ENCODE peak calls at places on chromosomes 16 and 17, in seven cellular contexts. K, L, E, A, P, R and T are unnamed samples.

GRCh38 chr16:56382901-56383355 is 42.4 kb downstream of the AMFR start:
- DNase-seq in E (no peak), R (no peak), A (no peak), P (peak), L (no peak), K (no peak), T (no peak)

GRCh38 chr16:64459821-64460220 is 662.0 kb downstream of the CDH11 start:
- DNase-seq in K (peak), P (no peak), R (no peak), E (no peak), A (no peak), L (no peak), T (no peak)

GRCh38 chr16:58551496-58551895 is 36.2 kb downstream of the SETD6 start:
- DNase-seq in P (no peak), K (peak), E (no peak), A (no peak), R (no peak), L (no peak), T (no peak)

GRCh38 chr17:80822021-80822699 is 169.5 kb upstream of the CHMP6 start:
- DNase-seq in K (no peak), L (no peak), P (no peak), R (no peak), E (no peak), A (peak), T (no peak)

GRCh38 chr17:7313890-7314718 is 1.1 kb downstream of the GPS2 start:
- DNase-seq in L (no peak), A (no peak), K (no peak), R (no peak), E (no peak), P (peak), T (no peak)

GRCh38 chr17:45200701-45201100 is 21.0 kb upstream of the FMNL1 start:
- DNase-seq in R (no peak), E (no peak), A (peak), L (peak), K (peak), P (no peak), T (no peak)

GRCh38 chr17:62688398-62689140 is 61.1 kb downstream of the MRC2 start:
- DNase-seq in K (no peak), E (no peak), P (no peak), A (no peak), L (no peak), R (no peak), T (no peak)

GRCh38 chr17:8479431-8479947 is 43.8 kb downstream of the NDEL1 start:
- DNase-seq in E (no peak), R (no peak), P (no peak), L (peak), K (peak), A (peak), T (no peak)

GRCh38 chr17:78128616-78129384 is at the start of gene TMC6:
- DNase-seq in L (peak), P (peak), E (peak), A (peak), K (peak), R (peak), T (no peak)

GRCh38 chr16:85162478-85163277 is 50.4 kb upstream of the CIBAR2 start:
- DNase-seq in L (no peak), P (no peak), R (no peak), E (peak), A (peak), K (peak), T (no peak)

GRCh38 chr16:72991211-72991610 is 56.7 kb downstream of the ZFHX3 start:
- DNase-seq in L (no peak), R (no peak), E (no peak), A (peak), P (no peak), K (no peak), T (no peak)

GRCh38 chr16:19771040-19771439 is 53.0 kb downstream of the IQCK start:
- DNase-seq in L (peak), K (no peak), A (no peak), R (no peak), P (no peak), E (no peak), T (no peak)

GRCh38 chr17:27541326-27542023 is 85.2 kb downstream of the KSR1 start:
- DNase-seq in E (no peak), A (no peak), L (no peak), K (no peak), R (no peak), P (no peak), T (no peak)

GRCh38 chr17:41617136-41617535 is 4.6 kb upstream of the KRT16 start:
- DNase-seq in A (no peak), P (no peak), K (no peak), E (no peak), L (no peak), R (no peak), T (no peak)

GRCh38 chr17:74928786-74929185 is 4.7 kb downstream of the OTOP2 start:
- DNase-seq in K (no peak), E (no peak), P (no peak), L (no peak), R (no peak), A (no peak), T (no peak)
- H3K4me3 ChIP-seq in K (no peak), E (no peak), P (no peak), L (no peak), R (no peak), A (no peak), T (no peak)

DNA sequence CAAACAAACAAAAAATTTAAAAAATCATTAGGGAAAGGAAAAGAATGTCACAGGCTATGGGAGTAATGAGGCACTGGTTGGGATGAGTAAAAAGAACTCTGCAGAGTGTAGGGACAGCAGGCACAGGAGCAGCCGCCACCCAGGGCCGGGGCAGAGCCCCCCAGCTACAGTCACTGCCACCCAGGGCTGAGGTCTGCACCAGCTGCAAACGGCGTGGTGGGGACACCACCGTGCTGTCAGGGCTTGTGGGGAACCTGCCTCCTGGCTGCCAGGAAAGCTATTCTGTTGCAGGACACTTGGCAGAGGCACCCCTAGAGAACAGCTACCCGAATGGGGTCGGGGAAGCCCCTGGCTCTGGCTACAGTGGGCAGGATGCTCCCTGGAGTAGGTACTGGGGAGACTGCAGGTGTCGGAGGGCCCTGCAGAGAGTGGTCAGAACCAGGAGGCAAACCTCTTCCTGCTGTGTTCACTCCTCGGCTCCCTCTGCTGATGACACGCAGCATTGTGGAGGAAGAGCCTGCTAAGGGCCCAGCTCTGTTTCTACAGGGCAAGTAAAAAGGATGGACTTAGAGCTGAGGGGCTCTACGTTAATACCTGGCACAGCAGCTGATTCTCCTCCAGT is 32.3 kb upstream of the CAPN15 start:
- DNase-seq in P (no peak), A (no peak), K (no peak), R (peak), E (no peak), L (peak), T (no peak)
- TF ChIP-seq CTCF in P (peak), A (no peak), K (no peak), R (peak), E (peak), L (peak), T (peak)

DNA sequence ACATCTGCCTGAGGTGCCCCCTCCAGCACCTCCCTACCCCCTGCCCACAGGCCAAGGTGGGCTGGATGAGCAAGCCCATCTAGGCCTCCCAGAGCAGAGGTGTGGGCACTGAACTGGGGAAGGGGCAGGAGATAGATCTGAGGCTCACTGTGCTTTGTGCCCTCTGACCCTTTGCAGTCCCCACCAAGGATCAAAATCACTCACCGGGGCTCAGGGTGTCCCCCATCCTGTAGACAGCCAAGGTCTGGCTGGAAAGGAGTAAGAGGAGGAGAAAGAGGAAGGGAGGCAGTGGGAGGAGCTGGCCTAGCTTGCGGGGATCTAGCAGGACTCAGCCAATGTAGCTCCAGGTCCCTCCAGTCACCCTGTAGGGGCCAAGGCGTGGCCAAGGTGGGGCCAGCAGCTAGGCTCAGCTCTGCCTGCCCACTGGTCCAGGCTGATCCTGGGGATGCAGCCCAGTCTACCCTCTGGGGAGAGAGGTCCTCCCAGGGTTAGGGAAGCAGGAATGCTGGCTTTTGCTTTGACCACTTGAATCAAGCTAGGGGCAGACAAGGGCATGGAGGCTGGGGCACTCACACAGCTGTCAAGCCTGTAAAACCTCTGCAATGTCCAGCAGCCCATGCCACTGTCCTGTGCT is 1.8 kb downstream of the SLC12A4 start:
- DNase-seq in K (peak), R (no peak), L (peak), P (no peak), A (no peak), E (no peak), T (no peak)
- H3K4me3 ChIP-seq in K (peak), R (no peak), L (peak), P (peak), A (no peak), E (peak), T (peak)

GRCh38 chr17:19867094-19867653 is 562 bp downstream of the ULK2 start:
- DNase-seq in A (peak), R (peak), L (peak), E (peak), K (peak), P (no peak), T (no peak)
- TF ChIP-seq CTCF in A (no peak), R (no peak), L (peak), E (no peak), K (peak), P (no peak), T (peak)

GRCh38 chr16:74601131-74601871 is 5.6 kb downstream of the GLG1 start:
- DNase-seq in P (no peak), K (no peak), L (no peak), R (no peak), E (peak), A (no peak), T (no peak)

GRCh38 chr16:74605746-74606520 is 981 bp downstream of the GLG1 start:
- DNase-seq in R (no peak), P (no peak), L (no peak), K (no peak), A (no peak), E (no peak), T (no peak)

GRCh38 chr16:74605332-74605731 is 1.6 kb downstream of the GLG1 start:
- DNase-seq in L (no peak), P (no peak), K (no peak), A (no peak), E (no peak), R (no peak), T (no peak)

GRCh38 chr16:74606521-74607309 is at the start of gene GLG1:
- DNase-seq in L (peak), R (peak), K (peak), A (peak), P (peak), E (peak), T (peak)

DNA sequence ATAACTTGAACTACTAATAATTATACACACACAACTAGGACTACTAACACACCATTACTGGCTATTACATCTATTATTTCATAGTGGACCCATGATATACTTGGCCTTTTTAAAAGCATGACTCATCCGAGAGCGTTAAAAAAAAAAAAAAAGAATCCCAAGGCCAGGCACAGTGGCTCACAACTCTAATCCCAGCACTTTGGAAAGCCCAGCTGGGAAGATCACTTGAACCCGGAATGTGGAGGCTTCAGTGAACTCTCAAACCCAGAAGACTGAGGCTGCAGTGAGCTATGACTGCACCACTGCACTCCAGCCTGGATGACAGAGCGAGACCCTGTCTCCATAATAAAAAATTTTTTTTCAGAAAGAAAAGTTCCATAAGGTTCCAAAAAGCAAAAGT is 3.1 kb downstream of the GLG1 start:
- DNase-seq in L (no peak), K (no peak), A (no peak), P (no peak), E (no peak), R (no peak), T (no peak)
- H3K4me3 ChIP-seq in L (peak), K (no peak), A (no peak), P (no peak), E (no peak), R (no peak), T (no peak)

DNA sequence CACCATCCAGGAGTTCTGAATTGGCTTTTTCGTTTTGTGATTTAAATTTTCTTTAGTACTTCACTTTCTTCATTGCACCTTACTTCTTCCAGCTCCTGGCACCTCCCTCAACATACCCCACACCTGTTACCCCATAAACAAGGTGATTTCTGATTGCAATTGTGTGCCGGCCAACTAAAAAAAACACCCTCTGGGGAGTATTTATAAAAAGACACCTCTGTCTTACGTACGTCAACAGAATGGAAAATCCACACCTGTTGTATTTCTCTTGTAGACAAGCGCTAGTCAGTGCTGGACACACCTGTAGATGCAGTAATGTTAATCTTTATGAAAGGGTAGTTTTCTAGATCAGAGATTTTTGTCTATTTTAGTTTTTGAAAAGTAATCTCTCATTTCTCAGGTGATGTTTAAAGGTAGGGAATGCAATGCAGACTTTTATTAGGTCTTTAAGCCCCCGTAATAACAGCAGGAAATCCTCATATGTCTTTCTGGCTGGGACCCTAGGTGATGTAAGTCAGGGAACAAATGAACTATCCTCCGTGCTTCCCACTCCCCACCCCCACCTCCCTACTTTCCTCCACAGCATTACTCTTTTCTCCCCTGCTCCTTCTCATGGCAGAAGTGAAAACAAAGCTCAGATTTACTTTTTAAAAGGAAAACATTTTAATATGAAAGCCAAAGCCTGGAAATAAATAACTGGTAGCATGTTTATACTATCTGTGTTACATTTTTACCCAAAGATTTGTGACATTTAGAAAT is 4.2 kb downstream of the MSI2 start:
- DNase-seq in L (peak), A (no peak), R (peak), K (no peak), E (no peak), P (no peak), T (no peak)
- TF ChIP-seq CTCF in L (no peak), A (no peak), R (no peak), K (no peak), E (no peak), P (no peak), T (no peak)

GRCh38 chr17:13601317-13601775 is 383 bp downstream of the HS3ST3A1 start:
- DNase-seq in P (no peak), R (no peak), K (peak), E (no peak), A (no peak), L (no peak), T (no peak)

GRCh38 chr17:13598353-13599167 is 3.2 kb downstream of the HS3ST3A1 start:
- DNase-seq in P (no peak), K (no peak), L (no peak), A (no peak), E (no peak), R (no peak), T (no peak)

GRCh38 chr17:13599168-13599577 is 2.6 kb downstream of the HS3ST3A1 start:
- DNase-seq in L (no peak), P (no peak), R (no peak), A (no peak), K (no peak), E (no peak), T (no peak)

GRCh38 chr17:13600475-13601316 is 1.0 kb downstream of the HS3ST3A1 start:
- DNase-seq in R (peak), E (no peak), A (no peak), K (peak), P (no peak), L (peak), T (no peak)

GRCh38 chr17:13599808-13600398 is 1.8 kb downstream of the HS3ST3A1 start:
- DNase-seq in R (no peak), E (no peak), L (no peak), A (no peak), K (no peak), P (no peak), T (no peak)
- H3K4me3 ChIP-seq in R (peak), E (peak), L (peak), A (no peak), K (peak), P (no peak), T (peak)

GRCh38 chr17:10314332-10314731 is 58.5 kb downstream of the MYH13 start:
- DNase-seq in K (no peak), P (no peak), E (no peak), R (no peak), A (peak), L (no peak), T (no peak)

GRCh38 chr17:10318540-10318939 is 54.3 kb downstream of the MYH13 start:
- DNase-seq in E (no peak), R (no peak), L (no peak), K (no peak), A (no peak), P (no peak), T (no peak)

GRCh38 chr17:10313037-10313672 is 59.7 kb downstream of the MYH13 start:
- DNase-seq in A (peak), K (no peak), E (no peak), R (peak), P (no peak), L (peak), T (no peak)

DNA sequence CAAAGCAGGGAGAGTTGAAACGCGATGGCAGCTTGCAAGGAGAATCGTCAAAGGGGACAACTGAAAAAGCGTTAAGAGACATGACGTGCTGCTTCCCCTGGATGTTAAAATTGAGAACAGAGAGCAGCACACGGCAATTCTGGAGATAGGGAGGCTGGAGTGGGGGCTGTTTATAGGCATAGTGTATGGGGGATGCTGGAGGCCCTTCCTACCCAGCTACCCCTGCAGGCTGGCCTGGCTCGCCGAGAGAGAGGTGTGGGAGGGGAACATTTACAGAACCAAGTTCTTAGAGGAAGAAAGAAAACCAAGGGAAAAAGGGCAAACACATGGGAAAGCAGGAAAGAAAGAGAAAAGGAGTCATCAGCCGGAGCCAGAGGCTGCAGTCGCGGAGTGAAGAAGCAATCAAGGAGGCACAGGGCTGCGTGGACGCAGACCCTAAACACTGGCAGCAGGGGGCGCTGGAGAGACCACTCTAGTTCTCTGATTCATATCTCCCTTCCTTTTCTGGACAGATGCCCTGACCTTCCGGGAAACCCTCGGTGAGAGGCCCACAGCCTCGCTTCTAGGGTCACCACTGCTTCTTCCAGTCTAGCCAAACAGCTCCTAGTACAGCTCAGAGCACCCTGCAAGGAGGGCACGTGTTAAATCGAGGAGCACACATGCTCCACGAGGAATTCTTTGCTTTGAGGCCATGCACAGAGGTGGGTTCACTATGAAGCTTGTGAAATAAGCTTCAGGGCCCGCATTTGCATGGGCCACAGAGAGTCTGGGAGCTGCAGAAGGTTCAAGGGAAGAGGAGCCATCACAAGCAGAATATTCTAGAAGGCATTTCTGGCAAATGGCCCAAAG is 55.6 kb downstream of the MYH13 start:
- DNase-seq in P (no peak), E (peak), L (peak), R (peak), A (peak), K (peak), T (no peak)
- TF ChIP-seq CTCF in P (peak), E (peak), L (peak), R (peak), A (no peak), K (peak), T (peak)

GRCh38 chr17:82871056-82871775 is 31.4 kb upstream of the ZNF750 start:
- DNase-seq in E (no peak), A (no peak), K (no peak), L (no peak), P (no peak), R (no peak), T (no peak)

GRCh38 chr17:82870091-82870491 is 30.3 kb upstream of the ZNF750 start:
- DNase-seq in L (no peak), K (no peak), E (no peak), A (no peak), P (no peak), R (no peak), T (no peak)

GRCh38 chr17:82869536-82869935 is 29.7 kb upstream of the ZNF750 start:
- DNase-seq in R (no peak), L (no peak), K (no peak), A (no peak), P (no peak), E (no peak), T (no peak)

GRCh38 chr17:82871776-82872561 is 32.1 kb upstream of the ZNF750 start:
- DNase-seq in L (no peak), P (no peak), E (no peak), K (no peak), R (no peak), A (no peak), T (no peak)

GRCh38 chr17:82870541-82870940 is 30.7 kb upstream of the ZNF750 start:
- DNase-seq in A (no peak), R (no peak), E (no peak), K (no peak), P (no peak), L (no peak), T (no peak)
- H3K4me3 ChIP-seq in A (no peak), R (no peak), E (no peak), K (no peak), P (no peak), L (no peak), T (no peak)

GRCh38 chr17:48500435-48501426 is 30.1 kb downstream of the HOXB1 start:
- DNase-seq in L (peak), P (no peak), R (no peak), K (no peak), E (no peak), A (no peak), T (no peak)
- TF ChIP-seq CTCF in L (peak), P (no peak), R (peak), K (no peak), E (no peak), A (no peak), T (no peak)